ENCODE peak calls at places on chromosomes 2 and 18, in six cellular contexts. C is GM13976; L is OCI-LY7; D is stimulated activated CD8-positive, alpha-beta memory T cell treated with anti-CD3 and anti-CD28 coated beads, Interleukin-4, amount 100 ng/mL, for 4 hours; H is activated CD8-positive, alpha-beta memory T cell treated with anti-CD3 and anti-CD28 coated beads for 4 hours; E is WTC11. P is an unnamed sample.

GRCh38 chr2:234411793-234412192 is 85.1 kb downstream of the ARL4C start:
- DNase-seq in C (peak), L (peak), D (no peak), H (no peak), E (no peak), P (no peak)

GRCh38 chr2:39020383-39020782 is 100.5 kb downstream of the SOS1 start:
- DNase-seq in C (no peak), L (no peak), D (no peak), H (no peak), E (no peak), P (no peak)

GRCh38 chr2:205650450-205650849 is 31.9 kb upstream of the NRP2 start:
- DNase-seq in C (no peak), L (no peak), D (no peak), H (no peak), E (peak), P (peak)

GRCh38 chr18:58911766-58912165 is 47.1 kb downstream of the ZNF532 start:
- DNase-seq in C (peak), L (no peak), D (no peak), H (no peak), E (no peak), P (no peak)

GRCh38 chr2:232637832-232638231 is 4.4 kb downstream of the EFHD1 start:
- DNase-seq in C (no peak), L (no peak), D (no peak), H (no peak), E (no peak), P (no peak)

GRCh38 chr2:224008702-224009261 is 30.3 kb downstream of the SERPINE2 start:
- DNase-seq in C (no peak), L (no peak), D (no peak), H (no peak), E (peak), P (no peak)

GRCh38 chr2:33015421-33016142 is 68.8 kb downstream of the LTBP1 start:
- DNase-seq in C (no peak), L (no peak), D (no peak), H (no peak), E (no peak), P (peak)

GRCh38 chr2:127362486-127362885 is 25.3 kb downstream of the MAP3K2 start:
- DNase-seq in C (no peak), L (no peak), D (no peak), H (no peak), E (no peak), P (no peak)

GRCh38 chr2:129934044-129934822 is 45.2 kb upstream of the RAB6C start:
- DNase-seq in C (no peak), L (no peak), D (no peak), H (no peak), E (peak), P (no peak)

GRCh38 chr2:217010173-217010572 is 150.3 kb upstream of the TNP1 start:
- DNase-seq in C (no peak), L (no peak), D (no peak), H (no peak), E (no peak), P (no peak)

GRCh38 chr2:220163486-220163885 is 536.1 kb downstream of the SLC4A3 start:
- DNase-seq in C (no peak), L (no peak), D (no peak), H (no peak), E (no peak), P (peak)

GRCh38 chr2:73033766-73034381 is 37.6 kb downstream of the SFXN5 start:
- DNase-seq in C (no peak), L (no peak), D (no peak), H (no peak), E (no peak), P (no peak)